ENCODE peak calls at places on chromosomes 11 and 22, in nine cellular contexts. One of them, this sample, is unnamed.

GRCh38 chr11:35330924-35331323 is 88.4 kb downstream of the SLC1A2 start:
- DNase-seq in right atrium auricular region: no peak
- DNase-seq in CD8-positive, alpha-beta memory T cell: peak; percentile 66
- DNase-seq in Peyer's patch: peak; percentile 69
- DNase-seq in colonic mucosa: no peak
- DNase-seq in uterus: no peak
- DNase-seq in CD8-positive, alpha-beta T cell: peak; percentile 48
- DNase-seq in gastrocnemius medialis: no peak
- DNase-seq in Panc1: no peak
- DNase-seq in this sample: no peak

GRCh38 chr11:790721-791564 is 1.1 kb upstream of the CEND1 start:
- DNase-seq in right atrium auricular region: no peak
- DNase-seq in CD8-positive, alpha-beta memory T cell: no peak
- DNase-seq in Peyer's patch: no peak
- DNase-seq in colonic mucosa: no peak
- DNase-seq in uterus: no peak
- DNase-seq in CD8-positive, alpha-beta T cell: no peak
- DNase-seq in gastrocnemius medialis: no peak
- DNase-seq in Panc1: no peak
- DNase-seq in this sample: no peak

GRCh38 chr11:119891392-119891791 is 162.4 kb upstream of the NECTIN1 start:
- DNase-seq in right atrium auricular region: peak; percentile 61
- DNase-seq in CD8-positive, alpha-beta memory T cell: no peak
- DNase-seq in Peyer's patch: no peak
- DNase-seq in colonic mucosa: no peak
- DNase-seq in uterus: no peak
- DNase-seq in CD8-positive, alpha-beta T cell: no peak
- DNase-seq in gastrocnemius medialis: no peak
- DNase-seq in Panc1: no peak
- DNase-seq in this sample: no peak

GRCh38 chr11:102158151-102158734 is 48.0 kb downstream of the YAP1 start:
- DNase-seq in right atrium auricular region: no peak
- DNase-seq in CD8-positive, alpha-beta memory T cell: no peak
- DNase-seq in Peyer's patch: no peak
- DNase-seq in colonic mucosa: peak; percentile 47
- DNase-seq in uterus: no peak
- DNase-seq in CD8-positive, alpha-beta T cell: no peak
- DNase-seq in gastrocnemius medialis: no peak
- DNase-seq in Panc1: no peak
- DNase-seq in this sample: no peak

GRCh38 chr22:50399751-50400331 is 56.7 kb downstream of the PPP6R2 start:
- DNase-seq in right atrium auricular region: no peak
- DNase-seq in CD8-positive, alpha-beta memory T cell: peak; percentile 13
- DNase-seq in Peyer's patch: peak; percentile 66
- DNase-seq in colonic mucosa: peak; percentile 41
- DNase-seq in uterus: no peak
- DNase-seq in CD8-positive, alpha-beta T cell: peak; percentile 23
- DNase-seq in gastrocnemius medialis: peak; percentile 36
- DNase-seq in Panc1: no peak
- DNase-seq in this sample: peak; percentile 63

GRCh38 chr11:82718307-82718706 is 15.4 kb downstream of the FAM181B start:
- DNase-seq in right atrium auricular region: no peak
- DNase-seq in CD8-positive, alpha-beta memory T cell: peak; percentile 38
- DNase-seq in Peyer's patch: no peak
- DNase-seq in colonic mucosa: no peak
- DNase-seq in uterus: no peak
- DNase-seq in CD8-positive, alpha-beta T cell: no peak
- DNase-seq in gastrocnemius medialis: no peak
- DNase-seq in Panc1: peak; percentile 25
- DNase-seq in this sample: no peak

GRCh38 chr11:10201343-10201742 is 92.7 kb downstream of the SBF2 start:
- DNase-seq in right atrium auricular region: no peak
- DNase-seq in CD8-positive, alpha-beta memory T cell: no peak
- DNase-seq in Peyer's patch: no peak
- DNase-seq in colonic mucosa: no peak
- DNase-seq in uterus: no peak
- DNase-seq in CD8-positive, alpha-beta T cell: no peak
- DNase-seq in gastrocnemius medialis: no peak
- DNase-seq in Panc1: no peak
- DNase-seq in this sample: no peak

GRCh38 chr11:46537851-46538295 is 56.0 kb downstream of the AMBRA1 start:
- DNase-seq in right atrium auricular region: no peak
- DNase-seq in CD8-positive, alpha-beta memory T cell: peak; percentile 55
- DNase-seq in Peyer's patch: peak; percentile 80
- DNase-seq in colonic mucosa: peak; percentile 73
- DNase-seq in uterus: peak; percentile 54
- DNase-seq in CD8-positive, alpha-beta T cell: peak; percentile 51
- DNase-seq in gastrocnemius medialis: peak; percentile 60
- DNase-seq in Panc1: peak; percentile 61
- DNase-seq in this sample: peak; percentile 55

GRCh38 chr11:131099013-131099412 is 182.7 kb upstream of the SNX19 start:
- DNase-seq in right atrium auricular region: no peak
- DNase-seq in CD8-positive, alpha-beta memory T cell: no peak
- DNase-seq in Peyer's patch: no peak
- DNase-seq in colonic mucosa: no peak
- DNase-seq in uterus: no peak
- DNase-seq in CD8-positive, alpha-beta T cell: no peak
- DNase-seq in gastrocnemius medialis: no peak
- DNase-seq in Panc1: peak; percentile 27
- DNase-seq in this sample: no peak

GRCh38 chr11:112165049-112165448 is 1.2 kb upstream of the IL18 start:
- DNase-seq in right atrium auricular region: no peak
- DNase-seq in CD8-positive, alpha-beta memory T cell: no peak
- DNase-seq in Peyer's patch: no peak
- DNase-seq in colonic mucosa: no peak
- DNase-seq in uterus: no peak
- DNase-seq in CD8-positive, alpha-beta T cell: no peak
- DNase-seq in gastrocnemius medialis: no peak
- DNase-seq in Panc1: no peak
- DNase-seq in this sample: no peak

GRCh38 chr22:45548441-45548840 is 45.8 kb downstream of the FBLN1 start:
- DNase-seq in right atrium auricular region: no peak
- DNase-seq in CD8-positive, alpha-beta memory T cell: no peak
- DNase-seq in Peyer's patch: no peak
- DNase-seq in colonic mucosa: no peak
- DNase-seq in uterus: no peak
- DNase-seq in CD8-positive, alpha-beta T cell: no peak
- DNase-seq in gastrocnemius medialis: no peak
- DNase-seq in Panc1: no peak
- DNase-seq in this sample: no peak

GRCh38 chr11:18457435-18457834 is 1.8 kb downstream of the LDHAL6A start:
- DNase-seq in right atrium auricular region: no peak
- DNase-seq in CD8-positive, alpha-beta memory T cell: no peak
- DNase-seq in Peyer's patch: peak; percentile 64
- DNase-seq in colonic mucosa: no peak
- DNase-seq in uterus: no peak
- DNase-seq in CD8-positive, alpha-beta T cell: no peak
- DNase-seq in gastrocnemius medialis: no peak
- DNase-seq in Panc1: no peak
- DNase-seq in this sample: no peak

GRCh38 chr11:124961972-124962609 is 8.1 kb downstream of the CCDC15 start:
- DNase-seq in right atrium auricular region: no peak
- DNase-seq in CD8-positive, alpha-beta memory T cell: peak; percentile 59
- DNase-seq in Peyer's patch: no peak
- DNase-seq in colonic mucosa: peak; percentile 23
- DNase-seq in uterus: no peak
- DNase-seq in CD8-positive, alpha-beta T cell: no peak
- DNase-seq in gastrocnemius medialis: no peak
- DNase-seq in Panc1: peak; percentile 78
- DNase-seq in this sample: no peak

GRCh38 chr11:1879342-1879940 is 12.3 kb downstream of the PRR33 start:
- DNase-seq in right atrium auricular region: no peak
- DNase-seq in CD8-positive, alpha-beta memory T cell: no peak
- DNase-seq in Peyer's patch: peak; percentile 39
- DNase-seq in colonic mucosa: no peak
- DNase-seq in uterus: peak; percentile 26
- DNase-seq in CD8-positive, alpha-beta T cell: no peak
- DNase-seq in gastrocnemius medialis: no peak
- DNase-seq in Panc1: no peak
- DNase-seq in this sample: peak; percentile 30

GRCh38 chr22:50530857-50531545 is 1.2 kb upstream of the TYMP start:
- DNase-seq in right atrium auricular region: peak; percentile 92
- DNase-seq in CD8-positive, alpha-beta memory T cell: peak; percentile 45
- DNase-seq in Peyer's patch: peak; percentile 96
- DNase-seq in colonic mucosa: peak; percentile 90
- DNase-seq in uterus: peak; percentile 70
- DNase-seq in CD8-positive, alpha-beta T cell: peak; percentile 85
- DNase-seq in gastrocnemius medialis: peak; percentile 71
- DNase-seq in Panc1: no peak
- DNase-seq in this sample: peak; percentile 96

GRCh38 chr11:8060801-8061554 is 20.0 kb upstream of the TUB start:
- DNase-seq in right atrium auricular region: peak; percentile 56
- DNase-seq in CD8-positive, alpha-beta memory T cell: no peak
- DNase-seq in Peyer's patch: no peak
- DNase-seq in colonic mucosa: no peak
- DNase-seq in uterus: no peak
- DNase-seq in CD8-positive, alpha-beta T cell: peak; percentile 3
- DNase-seq in gastrocnemius medialis: no peak
- DNase-seq in Panc1: no peak
- DNase-seq in this sample: no peak

GRCh38 chr11:27468209-27468608 is 4.4 kb downstream of the LGR4 start:
- DNase-seq in right atrium auricular region: no peak
- DNase-seq in CD8-positive, alpha-beta memory T cell: no peak
- DNase-seq in Peyer's patch: no peak
- DNase-seq in colonic mucosa: no peak
- DNase-seq in uterus: no peak
- DNase-seq in CD8-positive, alpha-beta T cell: no peak
- DNase-seq in gastrocnemius medialis: no peak
- DNase-seq in Panc1: no peak
- DNase-seq in this sample: no peak

GRCh38 chr11:44939673-44940072 is 11.0 kb downstream of the TP53I11 start:
- DNase-seq in right atrium auricular region: peak; percentile 80
- DNase-seq in CD8-positive, alpha-beta memory T cell: no peak
- DNase-seq in Peyer's patch: no peak
- DNase-seq in colonic mucosa: no peak
- DNase-seq in uterus: peak; percentile 41
- DNase-seq in CD8-positive, alpha-beta T cell: no peak
- DNase-seq in gastrocnemius medialis: peak; percentile 34
- DNase-seq in Panc1: no peak
- DNase-seq in this sample: no peak

DNA sequence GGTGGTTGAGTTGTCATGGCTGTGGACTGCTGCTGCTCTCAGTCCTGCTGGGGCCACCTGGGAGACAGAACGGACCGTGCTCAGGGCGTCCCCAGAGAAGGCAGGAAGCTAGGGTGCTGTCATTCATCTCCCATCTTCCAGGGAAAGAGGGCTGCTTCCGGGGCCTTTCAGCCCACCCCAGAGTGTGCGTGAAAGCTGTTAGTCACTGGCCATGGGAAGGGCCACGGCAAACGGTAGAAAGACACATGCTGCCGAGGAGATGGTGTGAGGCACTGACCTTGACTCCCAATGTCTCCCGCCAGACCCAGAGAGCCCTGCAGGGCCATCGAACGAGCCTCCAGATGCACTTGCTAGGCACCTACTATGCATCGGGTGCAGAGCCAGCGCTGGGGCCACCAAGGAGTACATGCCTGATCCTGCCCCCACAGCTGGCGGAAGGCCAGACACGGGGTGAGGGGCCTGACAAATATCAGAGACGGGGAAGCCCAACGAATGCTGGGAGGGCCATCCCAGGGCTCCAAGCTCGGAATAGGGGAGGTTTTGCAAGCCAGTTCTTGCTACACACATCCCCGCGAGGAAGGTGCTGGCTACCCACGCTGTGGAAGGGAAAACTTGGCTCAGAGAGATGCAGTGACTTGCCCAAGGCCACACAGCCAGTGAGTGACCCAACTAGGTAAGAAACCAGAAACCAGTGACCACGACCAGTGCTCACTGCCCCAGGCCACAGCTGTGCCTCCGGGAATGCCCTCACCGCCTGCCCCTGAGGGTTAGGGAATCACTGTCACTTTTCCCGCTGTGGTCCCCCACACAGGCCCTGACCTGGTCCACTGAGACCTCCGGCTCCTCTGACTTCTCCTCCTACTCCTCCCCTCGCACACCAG is 10.1 kb downstream of the RAC2 start:
- DNase-seq in right atrium auricular region: no peak
- DNase-seq in CD8-positive, alpha-beta memory T cell: peak; percentile 21
- DNase-seq in Peyer's patch: peak; percentile 51
- DNase-seq in colonic mucosa: no peak
- DNase-seq in uterus: no peak
- DNase-seq in CD8-positive, alpha-beta T cell: no peak
- DNase-seq in gastrocnemius medialis: no peak
- DNase-seq in Panc1: no peak
- DNase-seq in this sample: peak; percentile 22
- H3K27ac ChIP-seq in right atrium auricular region: no peak overlapping the region
- H3K27ac ChIP-seq in CD8-positive, alpha-beta memory T cell: peak overlapping the region; percentile 28
- H3K27ac ChIP-seq in Peyer's patch: no peak overlapping the region
- H3K27ac ChIP-seq in colonic mucosa: no peak overlapping the region
- H3K27ac ChIP-seq in uterus: no peak overlapping the region
- H3K27ac ChIP-seq in CD8-positive, alpha-beta T cell: peak overlapping the region; percentile 35
- H3K27ac ChIP-seq in gastrocnemius medialis: no peak overlapping the region
- H3K27ac ChIP-seq in Panc1: no peak overlapping the region
- H3K27ac ChIP-seq in this sample: no peak overlapping the region

DNA sequence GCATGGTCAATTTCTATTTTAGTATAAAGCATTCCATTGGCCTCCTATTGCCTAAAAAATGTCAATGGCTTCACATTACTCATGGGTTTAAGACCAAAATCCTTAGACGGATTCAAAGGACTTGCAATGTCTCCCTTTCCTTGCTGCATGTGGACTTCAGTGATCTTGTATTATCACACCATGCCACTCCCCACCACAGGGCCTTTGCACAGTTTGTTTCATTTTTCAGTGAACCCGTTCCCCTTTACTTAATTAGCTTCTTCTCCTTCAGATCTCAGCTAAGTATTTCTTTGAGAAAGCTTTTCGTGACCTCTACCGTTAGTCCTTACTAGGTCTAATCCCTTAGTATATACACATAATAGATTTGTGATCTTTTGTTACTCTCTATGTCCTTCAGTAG is 269.7 kb downstream of the FAM76B start:
- DNase-seq in right atrium auricular region: no peak
- DNase-seq in CD8-positive, alpha-beta memory T cell: no peak
- DNase-seq in Peyer's patch: no peak
- DNase-seq in colonic mucosa: no peak
- DNase-seq in uterus: no peak
- DNase-seq in CD8-positive, alpha-beta T cell: no peak
- DNase-seq in gastrocnemius medialis: no peak
- DNase-seq in Panc1: no peak
- DNase-seq in this sample: no peak
- H3K27me3 ChIP-seq in right atrium auricular region: no peaks in the 10 kb centered on the region
- H3K27me3 ChIP-seq in CD8-positive, alpha-beta memory T cell: no peaks in the 10 kb centered on the region
- H3K27me3 ChIP-seq in Peyer's patch: no peaks in the 10 kb centered on the region
- H3K27me3 ChIP-seq in colonic mucosa: no peaks in the 10 kb centered on the region
- H3K27me3 ChIP-seq in uterus: no peaks in the 10 kb centered on the region
- H3K27me3 ChIP-seq in CD8-positive, alpha-beta T cell: no peaks in the 10 kb centered on the region
- H3K27me3 ChIP-seq in gastrocnemius medialis: no peaks in the 10 kb centered on the region
- H3K27me3 ChIP-seq in Panc1: peaks cover 1% of the 10 kb centered on the region
- H3K27me3 ChIP-seq in this sample: no peaks in the 10 kb centered on the region

GRCh38 chr11:3637201-3637600 is 4.6 kb downstream of the ART5 start:
- DNase-seq in right atrium auricular region: no peak
- DNase-seq in CD8-positive, alpha-beta memory T cell: no peak
- DNase-seq in Peyer's patch: no peak
- DNase-seq in colonic mucosa: no peak
- DNase-seq in uterus: no peak
- DNase-seq in CD8-positive, alpha-beta T cell: no peak
- DNase-seq in gastrocnemius medialis: no peak
- DNase-seq in Panc1: no peak
- DNase-seq in this sample: no peak
- H3K27ac ChIP-seq in right atrium auricular region: no peak overlapping the region
- H3K27ac ChIP-seq in CD8-positive, alpha-beta memory T cell: no peak overlapping the region
- H3K27ac ChIP-seq in Peyer's patch: no peak overlapping the region
- H3K27ac ChIP-seq in colonic mucosa: no peak overlapping the region
- H3K27ac ChIP-seq in uterus: no peak overlapping the region
- H3K27ac ChIP-seq in CD8-positive, alpha-beta T cell: no peak overlapping the region
- H3K27ac ChIP-seq in gastrocnemius medialis: no peak overlapping the region
- H3K27ac ChIP-seq in Panc1: no peak overlapping the region
- H3K27ac ChIP-seq in this sample: no peak overlapping the region

GRCh38 chr11:3896644-3897043 is 41.2 kb downstream of the STIM1 start:
- DNase-seq in right atrium auricular region: no peak
- DNase-seq in CD8-positive, alpha-beta memory T cell: no peak
- DNase-seq in Peyer's patch: no peak
- DNase-seq in colonic mucosa: no peak
- DNase-seq in uterus: no peak
- DNase-seq in CD8-positive, alpha-beta T cell: no peak
- DNase-seq in gastrocnemius medialis: no peak
- DNase-seq in Panc1: no peak
- DNase-seq in this sample: no peak
- H3K27me3 ChIP-seq in right atrium auricular region: no peaks in the 10 kb centered on the region
- H3K27me3 ChIP-seq in CD8-positive, alpha-beta memory T cell: no peaks in the 10 kb centered on the region
- H3K27me3 ChIP-seq in Peyer's patch: no peaks in the 10 kb centered on the region
- H3K27me3 ChIP-seq in colonic mucosa: no peaks in the 10 kb centered on the region
- H3K27me3 ChIP-seq in uterus: no peaks in the 10 kb centered on the region
- H3K27me3 ChIP-seq in CD8-positive, alpha-beta T cell: no peaks in the 10 kb centered on the region
- H3K27me3 ChIP-seq in gastrocnemius medialis: no peaks in the 10 kb centered on the region
- H3K27me3 ChIP-seq in Panc1: no peaks in the 10 kb centered on the region
- H3K27me3 ChIP-seq in this sample: no peaks in the 10 kb centered on the region